ENCODE peak calls at places on chromosomes 5 and 9, in seven cellular contexts. Q, J, B, P, I, R and W are unnamed samples.

GRCh38 chr5:8828596-8829321 is 717.1 kb downstream of the SEMA5A start:
- DNase-seq in Q (no peak), J (no peak), B (no peak), P (no peak), I (no peak), R (no peak), W (no peak)

GRCh38 chr9:108854094-108854493 is 1.7 kb downstream of the ACTL7B start:
- DNase-seq in Q (no peak), J (no peak), B (no peak), P (no peak), I (no peak), R (peak; percentile 55), W (no peak)

GRCh38 chr9:90458485-90458884 is 184.1 kb downstream of the DIRAS2 start:
- DNase-seq in Q (no peak), J (peak; percentile 51), B (peak; percentile 16), P (no peak), I (peak; percentile 21), R (peak; percentile 4), W (peak; percentile 80)

GRCh38 chr9:14661421-14662059 is 31.7 kb downstream of the ZDHHC21 start:
- DNase-seq in Q (no peak), J (peak; percentile 58), B (no peak), P (no peak), I (no peak), R (peak; percentile 32), W (no peak)

GRCh38 chr5:158084292-158084691 is 225.3 kb upstream of the CLINT1 start:
- DNase-seq in Q (no peak), J (no peak), B (no peak), P (no peak), I (no peak), R (no peak), W (no peak)

GRCh38 chr5:154236459-154237375 is 46.2 kb downstream of the GALNT10 start:
- DNase-seq in Q (no peak), J (no peak), B (no peak), P (no peak), I (no peak), R (no peak), W (no peak)

GRCh38 chr5:395156-395920 is 47.6 kb upstream of the EXOC3 start:
- DNase-seq in Q (no peak), J (peak; percentile 48), B (no peak), P (no peak), I (no peak), R (no peak), W (no peak)

GRCh38 chr5:107294151-107294550 is 376.6 kb downstream of the EFNA5 start:
- DNase-seq in Q (no peak), J (no peak), B (no peak), P (no peak), I (no peak), R (no peak), W (no peak)

GRCh38 chr9:81182421-81182820 is 506.9 kb downstream of the TLE1 start:
- DNase-seq in Q (no peak), J (no peak), B (no peak), P (no peak), I (no peak), R (no peak), W (no peak)

GRCh38 chr9:33750839-33751339 is 44.5 kb upstream of the PRSS3 start:
- DNase-seq in Q (no peak), J (peak; percentile 76), B (no peak), P (no peak), I (no peak), R (no peak), W (no peak)

GRCh38 chr5:139638090-139638735 is 9.9 kb upstream of the CXXC5 start:
- DNase-seq in Q (no peak), J (peak; percentile 89), B (no peak), P (no peak), I (peak; percentile 88), R (peak; percentile 72), W (peak; percentile 84)

GRCh38 chr9:131593936-131594665 is 48.8 kb downstream of the PRRT1B start:
- DNase-seq in Q (no peak), J (no peak), B (no peak), P (no peak), I (no peak), R (no peak), W (no peak)

GRCh38 chr9:18926513-18926912 is 106.5 kb downstream of the SAXO1 start:
- DNase-seq in Q (no peak), J (no peak), B (no peak), P (no peak), I (no peak), R (no peak), W (no peak)

GRCh38 chr5:159705948-159706347 is 210.3 kb upstream of the ADRA1B start:
- DNase-seq in Q (no peak), J (no peak), B (no peak), P (no peak), I (no peak), R (no peak), W (no peak)

GRCh38 chr5:23318960-23319359 is 188.4 kb upstream of the PRDM9 start:
- DNase-seq in Q (no peak), J (no peak), B (no peak), P (no peak), I (no peak), R (no peak), W (no peak)

GRCh38 chr5:158375531-158375930 is 516.6 kb upstream of the CLINT1 start:
- DNase-seq in Q (no peak), J (no peak), B (no peak), P (no peak), I (no peak), R (no peak), W (no peak)

GRCh38 chr9:101711330-101711941 is 27.0 kb downstream of the GRIN3A start:
- DNase-seq in Q (no peak), J (peak; percentile 30), B (no peak), P (no peak), I (no peak), R (peak; percentile 37), W (no peak)

GRCh38 chr9:107000218-107000617 is 137.3 kb downstream of the ZNF462 start:
- DNase-seq in Q (no peak), J (no peak), B (no peak), P (no peak), I (no peak), R (no peak), W (no peak)

GRCh38 chr9:121349009-121349408 is 21.0 kb downstream of the STOM start:
- DNase-seq in Q (no peak), J (no peak), B (no peak), P (no peak), I (no peak), R (no peak), W (no peak)

GRCh38 chr9:31119882-31120481 is 1264.5 kb upstream of the ACO1 start:
- DNase-seq in Q (no peak), J (peak; percentile 2), B (peak; percentile 6), P (no peak), I (no peak), R (no peak), W (peak; percentile 12)

GRCh38 chr9:121283856-121284732 is 16.1 kb downstream of the GSN start:
- DNase-seq in Q (no peak), J (no peak), B (no peak), P (no peak), I (no peak), R (peak; percentile 45), W (no peak)

GRCh38 chr5:6394429-6395101 is 16.2 kb upstream of the MED10 start:
- DNase-seq in Q (no peak), J (no peak), B (no peak), P (no peak), I (no peak), R (no peak), W (no peak)

DNA sequence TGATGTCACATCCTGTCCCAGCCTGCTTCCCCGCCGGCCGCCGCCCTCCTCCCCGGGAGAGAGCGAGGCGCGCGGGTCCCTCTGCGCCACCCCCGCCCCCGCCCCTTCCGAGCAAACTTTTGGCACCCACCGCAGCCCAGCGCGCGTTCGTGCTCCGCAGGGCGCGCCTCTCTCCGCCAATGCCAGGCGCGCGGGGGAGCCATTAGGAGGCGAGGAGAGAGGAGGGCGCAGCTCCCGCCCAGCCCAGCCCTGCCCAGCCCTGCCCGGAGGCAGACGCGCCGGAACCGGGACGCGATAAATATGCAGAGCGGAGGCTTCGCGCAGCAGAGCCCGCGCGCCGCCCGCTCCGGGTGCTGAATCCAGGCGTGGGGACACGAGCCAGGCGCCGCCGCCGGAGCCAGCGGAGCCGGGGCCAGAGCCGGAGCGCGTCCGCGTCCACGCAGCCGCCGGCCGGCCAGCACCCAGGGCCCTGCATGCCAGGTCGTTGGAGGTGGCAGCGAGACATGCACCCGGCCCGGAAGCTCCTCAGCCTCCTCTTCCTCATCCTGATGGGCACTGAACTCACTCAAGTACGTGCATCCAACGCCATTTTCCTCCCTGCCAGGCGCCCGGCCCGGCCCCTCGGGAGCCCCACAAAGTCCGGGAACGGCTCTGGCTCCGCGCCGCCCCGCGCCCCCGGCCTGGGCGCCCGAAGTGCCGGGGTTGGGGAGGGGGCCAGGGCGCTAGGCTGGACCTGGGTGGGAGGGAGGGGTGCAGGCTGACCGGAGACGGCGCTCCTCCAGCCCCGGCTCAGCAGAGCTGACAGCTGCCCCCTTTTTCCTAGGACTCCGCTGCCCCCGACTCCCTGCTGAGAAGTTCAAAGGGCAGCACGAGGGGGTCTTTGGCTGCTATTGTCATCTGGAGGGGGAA is 12.0 kb upstream of the OLFM1 start:
- DNase-seq in Q (no peak), J (peak; percentile 91), B (no peak), P (peak; percentile 54), I (peak; percentile 46), R (no peak), W (peak; percentile 39)
- TF ChIP-seq POLR2AphosphoS5 in Q (no peak), J (no peak), B (no peak), P (no peak), I (peak; percentile 12), R (no peak), W (no peak)

DNA sequence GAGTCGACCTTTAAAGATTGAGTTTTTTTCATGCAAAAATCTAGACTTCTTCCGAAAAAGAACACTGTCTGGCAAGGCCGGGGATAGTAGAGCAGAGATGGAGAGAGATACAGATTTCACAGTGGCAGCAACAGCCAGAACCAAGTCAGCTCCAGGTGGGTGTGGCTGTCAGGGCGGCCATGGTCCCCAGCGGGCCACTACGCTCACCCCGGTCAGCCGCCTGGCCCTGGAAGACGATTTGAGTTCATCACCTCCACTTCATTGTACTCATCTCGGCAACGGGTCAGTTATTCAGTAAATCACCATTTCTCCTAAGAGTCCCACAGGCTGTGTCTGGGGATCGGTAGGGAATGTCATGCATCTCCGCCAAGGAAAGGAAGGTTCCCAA is 53.0 kb downstream of the ZNF354C start:
- DNase-seq in Q (no peak), J (no peak), B (no peak), P (peak; percentile 20), I (no peak), R (no peak), W (no peak)
- H3K9me3 ChIP-seq in Q (no peaks in the 10 kb centered on the region), J (peaks cover 5% of the 10 kb centered on the region), B (no peaks in the 10 kb centered on the region), P (peaks cover 78% of the 10 kb centered on the region), I (peaks cover 9% of the 10 kb centered on the region), R (no peaks in the 10 kb centered on the region), W (peaks cover 14% of the 10 kb centered on the region)

GRCh38 chr5:123720955-123721354 is 209.0 kb downstream of the CSNK1G3 start:
- DNase-seq in Q (no peak), J (no peak), B (no peak), P (no peak), I (no peak), R (no peak), W (no peak)
- H3K4me1 ChIP-seq in Q (no peaks in the 10 kb centered on the region), J (no peaks in the 10 kb centered on the region), B (peaks cover 4% of the 10 kb centered on the region), P (no peaks in the 10 kb centered on the region), I (no peaks in the 10 kb centered on the region), R (no peaks in the 10 kb centered on the region), W (peaks cover 3% of the 10 kb centered on the region)

DNA sequence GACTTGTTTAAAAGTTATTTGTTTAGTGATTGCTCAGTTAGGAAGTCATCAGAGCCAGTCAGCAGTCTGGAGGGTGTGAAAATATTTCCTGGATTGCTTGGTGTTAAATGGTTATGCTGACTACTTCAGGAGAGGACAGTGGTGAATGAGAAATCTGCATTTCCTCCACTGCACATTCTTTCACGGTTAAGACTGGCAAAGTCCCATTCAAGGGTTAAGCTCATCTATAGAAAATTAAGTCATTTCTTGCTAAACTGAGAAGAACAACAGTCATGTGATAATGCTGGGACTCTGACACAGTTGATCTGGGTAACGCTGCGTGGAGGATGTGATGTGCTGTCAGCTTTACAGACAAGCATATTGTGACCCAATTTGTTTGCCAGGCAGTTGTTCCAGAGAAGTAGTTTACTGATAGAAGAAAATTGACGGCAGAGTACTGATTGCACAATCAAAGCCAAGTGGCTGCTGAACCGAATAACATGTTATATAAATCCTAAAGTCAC is 80.4 kb downstream of the GRAMD2B start:
- DNase-seq in Q (peak; percentile 15), J (no peak), B (no peak), P (no peak), I (peak; percentile 51), R (no peak), W (no peak)
- TF ChIP-seq POLR2AphosphoS5 in Q (no peak), J (no peak), B (no peak), P (peak; percentile 45), I (peak; percentile 54), R (no peak), W (no peak)